ENCODE peak calls at places on chromosomes 12 and 14, in seven cellular contexts. V is thoracic aorta, X is foreskin fibroblast, S is H9, R is heart left ventricle, K is WTC11, B is neural crest cell. A is an unnamed sample.

GRCh38 chr12:115916910-115917668 is 360.4 kb downstream of the MED13L start:
- DNase-seq in V (no peak), X (peak), S (peak), R (peak), K (peak), B (peak), A (peak)

GRCh38 chr12:122028601-122029560 is 7.2 kb downstream of the BCL7A start:
- DNase-seq in V (no peak), X (no peak), S (no peak), R (no peak), K (no peak), B (no peak), A (no peak)

GRCh38 chr12:7369274-7369729 is 65.4 kb downstream of the ACSM4 start:
- DNase-seq in V (no peak), X (peak), S (no peak), R (peak), K (no peak), B (no peak), A (no peak)

GRCh38 chr14:23442721-23443356 is 7.4 kb upstream of the MYH7 start:
- DNase-seq in V (no peak), X (no peak), S (peak), R (peak), K (no peak), B (no peak), A (no peak)

GRCh38 chr14:49173765-49174373 is 412.3 kb downstream of the RPS29 start:
- DNase-seq in V (no peak), X (peak), S (peak), R (peak), K (peak), B (peak), A (peak)

GRCh38 chr12:30701056-30701455 is 5.4 kb upstream of the IPO8 start:
- DNase-seq in V (no peak), X (peak), S (no peak), R (no peak), K (no peak), B (no peak), A (no peak)

GRCh38 chr12:27361372-27361771 is 28.7 kb downstream of the BMAL2 start:
- DNase-seq in V (no peak), X (peak), S (no peak), R (no peak), K (no peak), B (no peak), A (no peak)

GRCh38 chr12:47273191-47273626 is 193.4 kb upstream of the AMIGO2 start:
- DNase-seq in V (no peak), X (no peak), S (no peak), R (no peak), K (no peak), B (no peak), A (no peak)

GRCh38 chr14:37594238-37594915 is 672 bp downstream of the FOXA1 start:
- DNase-seq in V (no peak), X (peak), S (peak), R (no peak), K (peak), B (peak), A (peak)

GRCh38 chr14:52467515-52468266 is 84.6 kb downstream of the TXNDC16 start:
- DNase-seq in V (no peak), X (no peak), S (no peak), R (no peak), K (no peak), B (no peak), A (no peak)

GRCh38 chr12:70744133-70744532 is 106.9 kb upstream of the PTPRB start:
- DNase-seq in V (no peak), X (no peak), S (no peak), R (no peak), K (no peak), B (no peak), A (no peak)

GRCh38 chr12:100141998-100142850 is 450 bp downstream of the BLTP3B start:
- DNase-seq in V (no peak), X (peak), S (peak), R (peak), K (peak), B (peak), A (peak)

GRCh38 chr12:122072031-122072970 is 6.3 kb upstream of the MLXIP start:
- DNase-seq in V (peak), X (peak), S (no peak), R (peak), K (no peak), B (no peak), A (no peak)

GRCh38 chr12:69085852-69086251 is 152.9 kb upstream of the CPM start:
- DNase-seq in V (no peak), X (no peak), S (no peak), R (no peak), K (no peak), B (no peak), A (no peak)

GRCh38 chr12:69028941-69029729 is 96.2 kb upstream of the CPM start:
- DNase-seq in V (no peak), X (no peak), S (no peak), R (no peak), K (no peak), B (no peak), A (no peak)

DNA sequence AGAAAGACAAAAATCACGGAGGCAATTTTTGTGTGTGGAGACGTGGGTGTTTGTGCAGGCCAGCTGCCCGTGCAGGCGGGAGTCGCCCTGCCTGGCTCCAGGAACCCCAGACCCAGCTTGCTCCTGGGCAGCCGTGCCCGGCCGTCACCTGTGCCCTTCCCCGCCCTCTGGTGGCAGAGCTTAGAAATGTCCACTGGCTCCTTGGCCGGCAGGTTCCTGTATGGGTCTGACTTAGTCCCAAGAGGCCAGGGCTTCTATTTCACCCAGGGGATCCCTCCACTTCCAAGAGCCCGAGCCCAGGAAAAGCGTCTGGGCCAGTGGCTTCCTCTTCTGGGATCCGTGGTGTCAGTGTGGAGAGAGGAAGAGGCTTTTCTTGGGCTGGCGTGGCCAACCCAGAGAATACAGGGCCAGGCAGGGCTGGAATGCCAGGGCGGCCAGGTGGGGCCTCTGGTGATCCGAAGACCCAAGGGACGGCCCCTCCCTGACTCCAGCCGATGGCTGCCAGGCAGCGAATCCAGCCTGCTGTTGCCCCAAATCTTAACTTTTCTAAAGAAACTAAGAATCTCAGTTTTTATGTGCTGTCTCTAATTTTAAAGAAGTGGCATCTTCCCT is 120.9 kb downstream of the TMEM132C start:
- DNase-seq in V (no peak), X (no peak), S (peak), R (no peak), K (no peak), B (peak), A (no peak)
- TF ChIP-seq CTCF in V (no peak), X (no peak), S (peak), R (peak), K (no peak), B (peak), A (no peak)

GRCh38 chr12:9617124-9617523 is 9.4 kb upstream of the KLRB1 start:
- DNase-seq in V (no peak), X (no peak), S (no peak), R (no peak), K (no peak), B (no peak), A (no peak)

GRCh38 chr12:9619411-9620179 is 11.9 kb upstream of the KLRB1 start:
- DNase-seq in V (no peak), X (no peak), S (no peak), R (no peak), K (no peak), B (no peak), A (no peak)

GRCh38 chr12:9615420-9616135 is 7.9 kb upstream of the KLRB1 start:
- DNase-seq in V (no peak), X (no peak), S (no peak), R (no peak), K (no peak), B (no peak), A (no peak)
- TF ChIP-seq CTCF in V (no peak), X (no peak), S (no peak), R (no peak), K (no peak), B (no peak), A (no peak)

GRCh38 chr14:44453433-44454171 is 53.5 kb downstream of the FSCB start:
- DNase-seq in V (no peak), X (no peak), S (no peak), R (no peak), K (no peak), B (no peak), A (no peak)
- TF ChIP-seq CTCF in V (no peak), X (no peak), S (no peak), R (no peak), K (no peak), B (no peak), A (no peak)

GRCh38 chr14:104512061-104512460 is 67.5 kb upstream of the C14orf180 start:
- DNase-seq in V (no peak), X (no peak), S (no peak), R (no peak), K (no peak), B (no peak), A (no peak)

GRCh38 chr14:104510216-104510615 is 69.3 kb upstream of the C14orf180 start:
- DNase-seq in V (no peak), X (no peak), S (no peak), R (no peak), K (no peak), B (no peak), A (no peak)

GRCh38 chr14:104507443-104507842 is 72.1 kb upstream of the C14orf180 start:
- DNase-seq in V (no peak), X (no peak), S (no peak), R (no peak), K (no peak), B (no peak), A (no peak)

GRCh38 chr14:104510794-104511611 is 68.6 kb upstream of the C14orf180 start:
- DNase-seq in V (no peak), X (no peak), S (peak), R (peak), K (no peak), B (no peak), A (no peak)

GRCh38 chr14:104509673-104510072 is 69.9 kb upstream of the C14orf180 start:
- DNase-seq in V (no peak), X (no peak), S (peak), R (no peak), K (no peak), B (no peak), A (no peak)
- TF ChIP-seq CTCF in V (no peak), X (no peak), S (peak), R (no peak), K (no peak), B (no peak), A (no peak)

DNA sequence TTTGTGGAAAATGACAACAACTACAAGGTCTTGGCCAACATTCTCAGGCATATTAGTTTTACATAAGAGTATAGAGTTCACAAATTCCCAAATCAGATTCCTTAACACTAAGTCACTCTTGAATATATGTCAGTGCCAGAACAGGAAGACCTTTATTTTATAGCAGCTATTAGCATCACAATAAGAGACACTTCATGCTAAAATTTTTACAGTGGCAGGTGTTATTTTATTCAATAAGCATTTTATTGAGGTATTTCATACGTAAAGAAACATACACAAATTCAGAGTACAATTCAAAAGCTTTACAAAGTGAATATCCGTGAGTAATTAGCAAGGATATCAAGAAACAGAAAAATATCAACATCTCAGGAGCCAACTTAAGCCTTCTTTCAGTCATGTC is 179.7 kb downstream of the SLC6A15 start:
- DNase-seq in V (no peak), X (no peak), S (no peak), R (no peak), K (no peak), B (no peak), A (no peak)
- TF ChIP-seq CTCF in V (no peak), X (no peak), S (no peak), R (no peak), K (no peak), B (no peak), A (no peak)

GRCh38 chr12:778615-779014 is 26.2 kb downstream of the WNK1 start:
- DNase-seq in V (no peak), X (no peak), S (no peak), R (no peak), K (no peak), B (no peak), A (no peak)

GRCh38 chr12:774051-774614 is 21.8 kb downstream of the WNK1 start:
- DNase-seq in V (no peak), X (no peak), S (no peak), R (no peak), K (no peak), B (no peak), A (no peak)

GRCh38 chr12:779745-780734 is 27.7 kb downstream of the WNK1 start:
- DNase-seq in V (no peak), X (peak), S (no peak), R (no peak), K (no peak), B (no peak), A (no peak)

GRCh38 chr12:780750-781379 is 28.5 kb downstream of the WNK1 start:
- DNase-seq in V (no peak), X (no peak), S (no peak), R (no peak), K (no peak), B (no peak), A (no peak)

DNA sequence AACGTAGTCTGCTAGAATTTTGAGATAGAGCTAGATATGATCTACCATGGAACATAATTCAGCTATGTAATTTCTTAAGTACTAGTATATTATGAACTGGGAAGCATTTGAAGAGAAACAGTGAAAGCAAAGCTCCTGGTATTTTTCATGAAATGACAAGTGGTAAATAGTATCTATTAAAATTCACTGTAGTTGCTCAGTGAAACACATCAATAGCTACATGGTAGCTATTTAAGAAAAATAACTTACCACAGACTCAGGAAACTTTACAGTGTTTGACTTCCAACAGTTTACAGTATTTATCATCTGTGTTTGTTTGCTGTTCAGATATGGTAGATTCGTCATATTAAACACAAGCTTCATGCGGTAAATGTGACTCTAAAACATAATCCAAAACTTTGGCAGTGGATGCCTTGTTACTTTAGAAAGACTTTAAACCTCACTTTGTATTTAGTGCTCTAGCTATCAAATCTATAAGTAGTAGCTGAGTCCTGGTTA is 25.2 kb downstream of the WNK1 start:
- DNase-seq in V (no peak), X (no peak), S (no peak), R (no peak), K (no peak), B (no peak), A (no peak)
- TF ChIP-seq CTCF in V (no peak), X (no peak), S (no peak), R (no peak), K (no peak), B (no peak), A (no peak)

A was measured in endothelial cell.